ENCODE peak calls at places on chromosomes 11 and 22, in five cellular contexts. L is activated gamma-delta T cell treated with Interleukin-2 at 50 U/mL for 16 hours, R is NCI-H1105, E is posterior cingulate gyrus, Y is IMR-90. A is an unnamed sample.

GRCh38 chr11:133830931-133831907 is 14.1 kb downstream of the SPATA19 start:
- DNase-seq in L (no peak), R (no peak), E (no peak), Y (no peak), A (no peak)

GRCh38 chr11:118251858-118252652 is at the start of gene MPZL3:
- DNase-seq in L (peak; percentile 82), R (peak; percentile 99), E (peak; percentile 58), Y (peak; percentile 44), A (peak; percentile 46)

GRCh38 chr11:130478204-130478701 is 29.8 kb downstream of the ADAMTS15 start:
- DNase-seq in L (no peak), R (no peak), E (no peak), Y (peak; percentile 95), A (peak; percentile 1)

GRCh38 chr11:70135142-70136132 is 57.3 kb downstream of the ANO1 start:
- DNase-seq in L (no peak), R (no peak), E (no peak), Y (peak; percentile 24), A (no peak)

GRCh38 chr11:8768625-8769333 is 86.2 kb downstream of the RPL27A start:
- DNase-seq in L (no peak), R (no peak), E (no peak), Y (peak; percentile 89), A (no peak)

GRCh38 chr11:63282579-63282978 is 39.2 kb upstream of the SLC22A25 start:
- DNase-seq in L (no peak), R (no peak), E (no peak), Y (no peak), A (no peak)

GRCh38 chr11:123047265-123047946 is 14.5 kb downstream of the HSPA8 start:
- DNase-seq in L (no peak), R (no peak), E (no peak), Y (no peak), A (no peak)

GRCh38 chr11:108235192-108235591 is 12.3 kb downstream of the ATM start:
- DNase-seq in L (no peak), R (no peak), E (no peak), Y (no peak), A (no peak)

GRCh38 chr22:42930810-42931420 is 73.8 kb upstream of the ARFGAP3 start:
- DNase-seq in L (no peak), R (no peak), E (no peak), Y (peak; percentile 52), A (no peak)

GRCh38 chr11:66739983-66740382 is 11.0 kb upstream of the SPTBN2 start:
- DNase-seq in L (no peak), R (no peak), E (no peak), Y (peak; percentile 69), A (no peak)

GRCh38 chr11:87972133-87972532 is 203.1 kb downstream of the RAB38 start:
- DNase-seq in L (no peak), R (no peak), E (no peak), Y (no peak), A (no peak)

GRCh38 chr22:50471197-50471847 is 3.5 kb downstream of the SBF1 start:
- DNase-seq in L (no peak), R (no peak), E (peak; percentile 81), Y (no peak), A (no peak)

GRCh38 chr11:22734628-22735345 is 68.4 kb downstream of the GAS2 start:
- DNase-seq in L (no peak), R (no peak), E (no peak), Y (no peak), A (no peak)

GRCh38 chr11:19872526-19873135 is 160.0 kb downstream of the NAV2 start:
- DNase-seq in L (no peak), R (peak; percentile 93), E (no peak), Y (no peak), A (no peak)

GRCh38 chr11:77636738-77637344 is 753 bp downstream of the CLNS1A start:
- DNase-seq in L (no peak), R (peak; percentile 0), E (no peak), Y (no peak), A (no peak)

GRCh38 chr11:91261513-91261912 is 963.1 kb upstream of the FAT3 start:
- DNase-seq in L (no peak), R (no peak), E (no peak), Y (no peak), A (no peak)

GRCh38 chr22:46213052-46213451 is 37.0 kb downstream of the CDPF1 start:
- DNase-seq in L (no peak), R (no peak), E (no peak), Y (peak; percentile 6), A (no peak)

GRCh38 chr11:115580927-115581680 is 76.9 kb upstream of the CADM1 start:
- DNase-seq in L (no peak), R (peak; percentile 90), E (no peak), Y (no peak), A (no peak)

GRCh38 chr11:68010058-68011041 is at the start of gene ALDH3B1:
- DNase-seq in L (no peak), R (no peak), E (peak; percentile 67), Y (peak; percentile 70), A (peak; percentile 43)

GRCh38 chr22:27531782-27532530 is 269.6 kb downstream of the MN1 start:
- DNase-seq in L (no peak), R (no peak), E (no peak), Y (peak; percentile 82), A (no peak)

GRCh38 chr11:18314794-18315523 is 7.0 kb downstream of the HPS5 start:
- DNase-seq in L (no peak), R (no peak), E (no peak), Y (no peak), A (no peak)

GRCh38 chr11:14423633-14424032 is 64.7 kb upstream of the RRAS2 start:
- DNase-seq in L (no peak), R (no peak), E (no peak), Y (peak; percentile 62), A (no peak)

GRCh38 chr22:45911601-45912271 is 65.2 kb downstream of the WNT7B start:
- DNase-seq in L (no peak), R (peak; percentile 92), E (no peak), Y (no peak), A (peak; percentile 87)

GRCh38 chr11:2805388-2806057 is 80.1 kb downstream of the CDKN1C start:
- DNase-seq in L (no peak), R (no peak), E (no peak), Y (no peak), A (no peak)

GRCh38 chr11:114060402-114061052 is 1.0 kb downstream of the ZBTB16 start:
- DNase-seq in L (no peak), R (no peak), E (no peak), Y (no peak), A (no peak)

GRCh38 chr11:32893947-32894827 is 1.6 kb downstream of the QSER1 start:
- DNase-seq in L (no peak), R (peak; percentile 86), E (no peak), Y (peak; percentile 82), A (peak; percentile 56)

GRCh38 chr11:9691865-9692264 is 28.0 kb downstream of the SWAP70 start:
- DNase-seq in L (no peak), R (no peak), E (no peak), Y (peak; percentile 71), A (no peak)

GRCh38 chr11:69472053-69472765 is 9.3 kb upstream of the LINC01488 start:
- DNase-seq in L (no peak), R (no peak), E (no peak), Y (no peak), A (no peak)

GRCh38 chr11:71447791-71448256 is 369 bp downstream of the DHCR7 start:
- DNase-seq in L (peak; percentile 35), R (peak; percentile 79), E (no peak), Y (no peak), A (no peak)

GRCh38 chr11:2672553-2673249 is 27.1 kb downstream of the KCNQ1OT1 start:
- DNase-seq in L (no peak), R (no peak), E (no peak), Y (no peak), A (no peak)

GRCh38 chr22:40487663-40488249 is 117.4 kb downstream of the SGSM3 start:
- DNase-seq in L (peak; percentile 6), R (no peak), E (no peak), Y (peak; percentile 47), A (peak; percentile 1)

GRCh38 chr11:92611157-92611556 is 358.3 kb upstream of the MTNR1B start:
- DNase-seq in L (no peak), R (no peak), E (no peak), Y (no peak), A (no peak)

GRCh38 chr22:41535244-41535643 is 9.0 kb downstream of the POLR3H start:
- DNase-seq in L (no peak), R (no peak), E (no peak), Y (no peak), A (no peak)

GRCh38 chr11:64718084-64718779 is 4.8 kb downstream of the NRXN2 start:
- DNase-seq in L (no peak), R (no peak), E (peak; percentile 58), Y (no peak), A (no peak)

GRCh38 chr22:33806191-33806590 is 114.1 kb downstream of the LARGE1 start:
- DNase-seq in L (no peak), R (no peak), E (no peak), Y (peak; percentile 20), A (no peak)